ENCODE peak calls at places on chromosome X, in eight cellular contexts. One of them, this sample, is unnamed.

GRCh38 chrX:42704454-42704853 is 73.5 kb downstream of the PPP1R2C start:
- DNase-seq in cardiac muscle cell: peak
- DNase-seq in fibroblast of pulmonary artery: peak
- DNase-seq in right atrium auricular region: no peak
- DNase-seq in endodermal cell: no peak
- DNase-seq in RWPE1: no peak
- DNase-seq in osteocyte: no peak
- DNase-seq in psoas muscle: no peak
- DNase-seq in this sample: no peak

GRCh38 chrX:123909498-123909897 is 49.6 kb downstream of the XIAP start:
- DNase-seq in cardiac muscle cell: peak
- DNase-seq in fibroblast of pulmonary artery: no peak
- DNase-seq in right atrium auricular region: no peak
- DNase-seq in endodermal cell: no peak
- DNase-seq in RWPE1: no peak
- DNase-seq in osteocyte: no peak
- DNase-seq in psoas muscle: no peak
- DNase-seq in this sample: no peak

GRCh38 chrX:51440365-51440764 is 56.0 kb downstream of the NUDT11 start:
- DNase-seq in cardiac muscle cell: no peak
- DNase-seq in fibroblast of pulmonary artery: no peak
- DNase-seq in right atrium auricular region: no peak
- DNase-seq in endodermal cell: peak
- DNase-seq in RWPE1: no peak
- DNase-seq in osteocyte: no peak
- DNase-seq in psoas muscle: no peak
- DNase-seq in this sample: no peak

GRCh38 chrX:41922125-41922521 is 1.2 kb downstream of the CASK start:
- DNase-seq in cardiac muscle cell: peak
- DNase-seq in fibroblast of pulmonary artery: peak
- DNase-seq in right atrium auricular region: no peak
- DNase-seq in endodermal cell: no peak
- DNase-seq in RWPE1: no peak
- DNase-seq in osteocyte: no peak
- DNase-seq in psoas muscle: no peak
- DNase-seq in this sample: no peak

GRCh38 chrX:12824944-12825343 is 33.7 kb downstream of the PRPS2 start:
- DNase-seq in cardiac muscle cell: no peak
- DNase-seq in fibroblast of pulmonary artery: peak
- DNase-seq in right atrium auricular region: no peak
- DNase-seq in endodermal cell: no peak
- DNase-seq in RWPE1: no peak
- DNase-seq in osteocyte: no peak
- DNase-seq in psoas muscle: no peak
- DNase-seq in this sample: no peak

GRCh38 chrX:74246524-74246923 is 57.5 kb upstream of the ZCCHC13 start:
- DNase-seq in cardiac muscle cell: peak
- DNase-seq in fibroblast of pulmonary artery: peak
- DNase-seq in right atrium auricular region: no peak
- DNase-seq in endodermal cell: no peak
- DNase-seq in RWPE1: no peak
- DNase-seq in osteocyte: no peak
- DNase-seq in psoas muscle: no peak
- DNase-seq in this sample: no peak

GRCh38 chrX:102892103-102892502 is 45.0 kb upstream of the RAB40AL start:
- DNase-seq in cardiac muscle cell: no peak
- DNase-seq in fibroblast of pulmonary artery: peak
- DNase-seq in right atrium auricular region: no peak
- DNase-seq in endodermal cell: no peak
- DNase-seq in RWPE1: no peak
- DNase-seq in osteocyte: no peak
- DNase-seq in psoas muscle: no peak
- DNase-seq in this sample: no peak

GRCh38 chrX:38375888-38376287 is 23.5 kb downstream of the OTC start:
- DNase-seq in cardiac muscle cell: peak
- DNase-seq in fibroblast of pulmonary artery: peak
- DNase-seq in right atrium auricular region: no peak
- DNase-seq in endodermal cell: peak
- DNase-seq in RWPE1: no peak
- DNase-seq in osteocyte: no peak
- DNase-seq in psoas muscle: no peak
- DNase-seq in this sample: no peak

GRCh38 chrX:18353931-18354368 is 538 bp downstream of the SCML2 start:
- DNase-seq in cardiac muscle cell: no peak
- DNase-seq in fibroblast of pulmonary artery: no peak
- DNase-seq in right atrium auricular region: no peak
- DNase-seq in endodermal cell: peak
- DNase-seq in RWPE1: no peak
- DNase-seq in osteocyte: no peak
- DNase-seq in psoas muscle: no peak
- DNase-seq in this sample: no peak

GRCh38 chrX:50068893-50069292 is 131.9 kb downstream of the AKAP4 start:
- DNase-seq in cardiac muscle cell: no peak
- DNase-seq in fibroblast of pulmonary artery: no peak
- DNase-seq in right atrium auricular region: no peak
- DNase-seq in endodermal cell: no peak
- DNase-seq in RWPE1: no peak
- DNase-seq in osteocyte: no peak
- DNase-seq in psoas muscle: no peak
- DNase-seq in this sample: no peak

GRCh38 chrX:150366951-150367545 is 3.9 kb downstream of the MAMLD1 start:
- DNase-seq in cardiac muscle cell: peak
- DNase-seq in fibroblast of pulmonary artery: peak
- DNase-seq in right atrium auricular region: no peak
- DNase-seq in endodermal cell: no peak
- DNase-seq in RWPE1: no peak
- DNase-seq in osteocyte: no peak
- DNase-seq in psoas muscle: no peak
- DNase-seq in this sample: no peak

GRCh38 chrX:54786972-54787371 is 11.1 kb downstream of the ITIH6 start:
- DNase-seq in cardiac muscle cell: no peak
- DNase-seq in fibroblast of pulmonary artery: no peak
- DNase-seq in right atrium auricular region: no peak
- DNase-seq in endodermal cell: peak
- DNase-seq in RWPE1: peak
- DNase-seq in osteocyte: no peak
- DNase-seq in psoas muscle: no peak
- DNase-seq in this sample: no peak

GRCh38 chrX:45517090-45517973 is 316.7 kb upstream of the DIPK2B start:
- DNase-seq in cardiac muscle cell: peak
- DNase-seq in fibroblast of pulmonary artery: peak
- DNase-seq in right atrium auricular region: no peak
- DNase-seq in endodermal cell: no peak
- DNase-seq in RWPE1: peak
- DNase-seq in osteocyte: no peak
- DNase-seq in psoas muscle: no peak
- DNase-seq in this sample: no peak

GRCh38 chrX:46961574-46962279 is 49.5 kb downstream of the JADE3 start:
- DNase-seq in cardiac muscle cell: no peak
- DNase-seq in fibroblast of pulmonary artery: no peak
- DNase-seq in right atrium auricular region: no peak
- DNase-seq in endodermal cell: no peak
- DNase-seq in RWPE1: no peak
- DNase-seq in osteocyte: no peak
- DNase-seq in psoas muscle: no peak
- DNase-seq in this sample: no peak

GRCh38 chrX:19886375-19886774 is 1.0 kb downstream of the SH3KBP1 start:
- DNase-seq in cardiac muscle cell: no peak
- DNase-seq in fibroblast of pulmonary artery: no peak
- DNase-seq in right atrium auricular region: no peak
- DNase-seq in endodermal cell: peak
- DNase-seq in RWPE1: no peak
- DNase-seq in osteocyte: no peak
- DNase-seq in psoas muscle: no peak
- DNase-seq in this sample: no peak

GRCh38 chrX:599837-600715 is 30.5 kb upstream of the SHOX start:
- DNase-seq in cardiac muscle cell: no peak
- DNase-seq in fibroblast of pulmonary artery: no peak
- DNase-seq in right atrium auricular region: no peak
- DNase-seq in endodermal cell: peak
- DNase-seq in RWPE1: no peak
- DNase-seq in osteocyte: peak
- DNase-seq in psoas muscle: no peak
- DNase-seq in this sample: no peak

GRCh38 chrX:24245201-24245600 is 68.7 kb downstream of the SUPT20HL2 start:
- DNase-seq in cardiac muscle cell: peak
- DNase-seq in fibroblast of pulmonary artery: peak
- DNase-seq in right atrium auricular region: no peak
- DNase-seq in endodermal cell: peak
- DNase-seq in RWPE1: peak
- DNase-seq in osteocyte: no peak
- DNase-seq in psoas muscle: no peak
- DNase-seq in this sample: no peak

GRCh38 chrX:54530358-54530900 is 410 bp downstream of the GNL3L start:
- DNase-seq in cardiac muscle cell: no peak
- DNase-seq in fibroblast of pulmonary artery: no peak
- DNase-seq in right atrium auricular region: no peak
- DNase-seq in endodermal cell: no peak
- DNase-seq in RWPE1: no peak
- DNase-seq in osteocyte: no peak
- DNase-seq in psoas muscle: no peak
- DNase-seq in this sample: no peak

DNA sequence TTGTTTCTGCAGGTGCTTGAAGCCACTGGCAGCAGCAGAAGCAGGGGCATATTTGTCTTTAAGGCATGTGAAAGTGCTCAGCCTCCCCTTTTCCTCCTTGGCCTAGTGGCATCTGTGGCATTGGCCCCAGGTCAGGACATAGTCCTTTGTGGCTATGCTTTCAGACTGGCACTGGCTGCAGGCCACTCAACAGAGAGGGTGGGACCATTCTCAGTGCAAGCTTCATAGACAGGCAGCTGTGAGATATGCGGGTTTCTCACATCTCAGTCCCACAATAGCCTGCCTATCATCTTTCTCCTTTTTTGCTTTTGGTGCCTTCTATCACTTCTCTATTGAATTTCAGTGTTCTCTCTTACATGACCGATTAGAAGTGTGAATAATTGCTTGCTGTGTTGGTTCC is 104.8 kb downstream of the ACTRT1 start:
- DNase-seq in cardiac muscle cell: no peak
- DNase-seq in fibroblast of pulmonary artery: no peak
- DNase-seq in right atrium auricular region: no peak
- DNase-seq in endodermal cell: no peak
- DNase-seq in RWPE1: no peak
- DNase-seq in osteocyte: no peak
- DNase-seq in psoas muscle: no peak
- DNase-seq in this sample: no peak
- TF ChIP-seq CTCF in cardiac muscle cell: no peak
- TF ChIP-seq CTCF in fibroblast of pulmonary artery: no peak
- TF ChIP-seq CTCF in right atrium auricular region: no peak
- TF ChIP-seq CTCF in endodermal cell: no peak
- TF ChIP-seq CTCF in RWPE1: no peak
- TF ChIP-seq CTCF in osteocyte: no peak
- TF ChIP-seq CTCF in psoas muscle: no peak
- TF ChIP-seq CTCF in this sample: no peak

GRCh38 chrX:68665502-68665901 is 18.0 kb downstream of the STARD8 start:
- DNase-seq in cardiac muscle cell: no peak
- DNase-seq in fibroblast of pulmonary artery: no peak
- DNase-seq in right atrium auricular region: no peak
- DNase-seq in endodermal cell: no peak
- DNase-seq in RWPE1: no peak
- DNase-seq in osteocyte: no peak
- DNase-seq in psoas muscle: peak
- DNase-seq in this sample: no peak
- TF ChIP-seq CTCF in cardiac muscle cell: peak
- TF ChIP-seq CTCF in fibroblast of pulmonary artery: peak
- TF ChIP-seq CTCF in right atrium auricular region: peak
- TF ChIP-seq CTCF in endodermal cell: peak
- TF ChIP-seq CTCF in RWPE1: no peak
- TF ChIP-seq CTCF in osteocyte: no peak
- TF ChIP-seq CTCF in psoas muscle: no peak
- TF ChIP-seq CTCF in this sample: no peak

GRCh38 chrX:135741192-135741715 is 26.7 kb downstream of the CT45A3 start:
- DNase-seq in cardiac muscle cell: no peak
- DNase-seq in fibroblast of pulmonary artery: no peak
- DNase-seq in right atrium auricular region: no peak
- DNase-seq in endodermal cell: no peak
- DNase-seq in RWPE1: no peak
- DNase-seq in osteocyte: no peak
- DNase-seq in psoas muscle: no peak
- DNase-seq in this sample: no peak
- TF ChIP-seq CTCF in cardiac muscle cell: no peak
- TF ChIP-seq CTCF in fibroblast of pulmonary artery: no peak
- TF ChIP-seq CTCF in right atrium auricular region: no peak
- TF ChIP-seq CTCF in endodermal cell: no peak
- TF ChIP-seq CTCF in RWPE1: no peak
- TF ChIP-seq CTCF in osteocyte: no peak
- TF ChIP-seq CTCF in psoas muscle: no peak
- TF ChIP-seq CTCF in this sample: no peak

DNA sequence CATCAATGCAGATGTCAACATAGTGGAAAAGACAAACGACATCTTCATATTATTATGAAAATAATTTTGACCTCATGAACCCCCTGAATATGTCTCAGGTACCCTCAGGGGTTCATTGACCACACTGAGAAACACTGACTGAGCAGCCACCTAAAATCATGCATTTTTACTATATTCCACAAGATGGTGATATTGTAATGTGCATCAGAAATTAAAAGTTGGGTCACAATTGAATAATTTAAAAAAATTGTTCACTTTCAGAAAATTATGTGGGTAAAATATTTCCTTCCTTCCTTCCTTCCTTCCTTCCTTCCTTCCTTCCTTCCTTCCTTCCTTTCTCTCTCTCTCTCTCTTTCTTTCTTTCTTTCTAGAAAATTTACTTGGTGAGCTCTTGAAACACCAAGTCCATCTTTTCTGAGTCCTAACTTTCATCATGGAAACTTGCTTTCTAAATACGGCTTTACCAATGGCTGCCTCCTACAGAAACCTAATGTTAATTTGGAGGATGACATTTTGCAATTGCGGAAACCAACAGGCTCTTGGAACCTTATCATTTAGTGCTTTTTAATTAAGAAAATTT is 103.6 kb downstream of the RTL3 start:
- DNase-seq in cardiac muscle cell: peak
- DNase-seq in fibroblast of pulmonary artery: peak
- DNase-seq in right atrium auricular region: no peak
- DNase-seq in endodermal cell: no peak
- DNase-seq in RWPE1: no peak
- DNase-seq in osteocyte: no peak
- DNase-seq in psoas muscle: no peak
- DNase-seq in this sample: no peak
- TF ChIP-seq CTCF in cardiac muscle cell: peak
- TF ChIP-seq CTCF in fibroblast of pulmonary artery: peak
- TF ChIP-seq CTCF in right atrium auricular region: peak
- TF ChIP-seq CTCF in endodermal cell: peak
- TF ChIP-seq CTCF in RWPE1: peak
- TF ChIP-seq CTCF in osteocyte: peak
- TF ChIP-seq CTCF in psoas muscle: peak
- TF ChIP-seq CTCF in this sample: peak

DNA sequence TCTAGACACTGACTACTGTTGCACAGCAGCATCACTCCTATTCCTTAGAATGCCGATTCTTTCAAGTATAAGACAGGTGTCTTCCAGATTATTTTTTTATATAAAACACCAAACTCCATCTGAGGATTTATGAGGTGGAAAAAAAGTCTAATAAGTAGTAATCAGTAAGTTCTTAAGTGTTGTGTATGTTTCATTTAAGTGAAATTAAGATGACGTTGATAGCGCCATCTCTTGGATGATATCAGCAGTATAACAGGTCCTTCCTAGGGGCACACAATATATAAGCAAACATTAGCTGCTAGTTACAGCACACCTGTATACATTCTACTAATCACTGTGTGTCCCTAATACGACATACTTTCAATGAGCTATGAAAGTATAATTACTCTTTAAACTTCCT is 99.6 kb upstream of the STS start:
- DNase-seq in cardiac muscle cell: no peak
- DNase-seq in fibroblast of pulmonary artery: no peak
- DNase-seq in right atrium auricular region: no peak
- DNase-seq in endodermal cell: no peak
- DNase-seq in RWPE1: no peak
- DNase-seq in osteocyte: no peak
- DNase-seq in psoas muscle: no peak
- DNase-seq in this sample: no peak
- TF ChIP-seq CTCF in cardiac muscle cell: no peak
- TF ChIP-seq CTCF in fibroblast of pulmonary artery: no peak
- TF ChIP-seq CTCF in right atrium auricular region: no peak
- TF ChIP-seq CTCF in endodermal cell: peak
- TF ChIP-seq CTCF in RWPE1: no peak
- TF ChIP-seq CTCF in osteocyte: no peak
- TF ChIP-seq CTCF in psoas muscle: no peak
- TF ChIP-seq CTCF in this sample: no peak